ENCODE peak calls at places on chromosomes 5 and 9, in ten cellular contexts. A, M, N, C, E, L, K, V, W and P are unnamed samples.

GRCh38 chr9:71355884-71356283 is 234.5 kb upstream of the TRPM3 start:
- DNase-seq in A (no peak), M (no peak), N (no peak), C (no peak), E (no peak), L (no peak), K (no peak), V (no peak), W (no peak), P (no peak)

GRCh38 chr9:109198736-109199384 is 31.8 kb upstream of the FRRS1L start:
- DNase-seq in A (no peak), M (peak; percentile 6), N (no peak), C (no peak), E (no peak), L (no peak), K (no peak), V (no peak), W (no peak), P (no peak)

GRCh38 chr9:98656536-98656935 is 52.2 kb downstream of the GABBR2 start:
- DNase-seq in A (no peak), M (no peak), N (no peak), C (no peak), E (no peak), L (no peak), K (no peak), V (no peak), W (no peak), P (no peak)

GRCh38 chr5:91225848-91226686 is 157.1 kb downstream of the ARRDC3 start:
- DNase-seq in A (no peak), M (peak; percentile 67), N (peak; percentile 45), C (no peak), E (no peak), L (peak; percentile 7), K (no peak), V (no peak), W (no peak), P (peak; percentile 20)

GRCh38 chr9:130480673-130481072 is 35.9 kb downstream of the ASS1 start:
- DNase-seq in A (no peak), M (no peak), N (no peak), C (no peak), E (no peak), L (no peak), K (no peak), V (no peak), W (no peak), P (peak; percentile 20)

GRCh38 chr5:16957305-16958165 is 21.4 kb upstream of the MYO10 start:
- DNase-seq in A (no peak), M (no peak), N (no peak), C (peak; percentile 89), E (no peak), L (no peak), K (peak; percentile 98), V (peak; percentile 82), W (peak; percentile 96), P (no peak)

GRCh38 chr9:22682536-22683392 is 236.1 kb downstream of the DMRTA1 start:
- DNase-seq in A (no peak), M (peak; percentile 12), N (no peak), C (no peak), E (no peak), L (no peak), K (peak; percentile 89), V (no peak), W (peak; percentile 67), P (no peak)

GRCh38 chr5:173236531-173237501 is 1.8 kb upstream of the NKX2-5 start:
- DNase-seq in A (no peak), M (no peak), N (no peak), C (no peak), E (no peak), L (no peak), K (no peak), V (no peak), W (no peak), P (no peak)

GRCh38 chr9:136643596-136644342 is 18.9 kb upstream of the EGFL7 start:
- DNase-seq in A (peak; percentile 17), M (no peak), N (no peak), C (peak; percentile 44), E (no peak), L (no peak), K (no peak), V (no peak), W (no peak), P (peak; percentile 52)

GRCh38 chr9:89426389-89426961 is 71.4 kb downstream of the SEMA4D start:
- DNase-seq in A (no peak), M (peak; percentile 70), N (no peak), C (no peak), E (no peak), L (no peak), K (no peak), V (no peak), W (no peak), P (no peak)

GRCh38 chr9:32291370-32291769 is 93.1 kb upstream of the ACO1 start:
- DNase-seq in A (no peak), M (no peak), N (no peak), C (no peak), E (no peak), L (no peak), K (no peak), V (no peak), W (no peak), P (no peak)

GRCh38 chr9:130265431-130266235 is at the start of gene HMCN2:
- DNase-seq in A (peak; percentile 56), M (no peak), N (no peak), C (no peak), E (no peak), L (no peak), K (no peak), V (no peak), W (no peak), P (no peak)

GRCh38 chr5:40687316-40687715 is 7.6 kb downstream of the PTGER4 start:
- DNase-seq in A (no peak), M (no peak), N (no peak), C (peak; percentile 47), E (no peak), L (no peak), K (no peak), V (no peak), W (no peak), P (no peak)

GRCh38 chr9:7439355-7439978 is 360.1 kb downstream of the DMAC1 start:
- DNase-seq in A (no peak), M (no peak), N (no peak), C (no peak), E (no peak), L (no peak), K (peak; percentile 73), V (no peak), W (no peak), P (no peak)

GRCh38 chr9:121610638-121610953 is 40.8 kb upstream of the DAB2IP start:
- DNase-seq in A (no peak), M (no peak), N (no peak), C (no peak), E (no peak), L (no peak), K (no peak), V (no peak), W (no peak), P (no peak)

GRCh38 chr9:114432323-114433067 is 44.7 kb upstream of the AKNA start:
- DNase-seq in A (no peak), M (no peak), N (no peak), C (no peak), E (no peak), L (no peak), K (no peak), V (no peak), W (no peak), P (no peak)

GRCh38 chr9:89422151-89422918 is 75.6 kb downstream of the SEMA4D start:
- DNase-seq in A (no peak), M (no peak), N (no peak), C (no peak), E (no peak), L (peak; percentile 34), K (peak; percentile 88), V (no peak), W (peak; percentile 66), P (no peak)

GRCh38 chr5:140348104-140348503 is 1.7 kb upstream of the HBEGF start:
- DNase-seq in A (no peak), M (peak; percentile 57), N (no peak), C (no peak), E (no peak), L (no peak), K (no peak), V (no peak), W (no peak), P (no peak)

GRCh38 chr5:131521252-131521651 is 113.8 kb downstream of the RAPGEF6 start:
- DNase-seq in A (no peak), M (no peak), N (no peak), C (no peak), E (no peak), L (no peak), K (peak; percentile 90), V (no peak), W (peak; percentile 74), P (no peak)

GRCh38 chr9:93091453-93092081 is 4.5 kb upstream of the CARD19 start:
- DNase-seq in A (no peak), M (no peak), N (no peak), C (peak; percentile 29), E (no peak), L (no peak), K (peak; percentile 90), V (peak; percentile 41), W (peak; percentile 92), P (peak; percentile 53)

GRCh38 chr5:62152394-62153123 is 153.4 kb upstream of the KIF2A start:
- DNase-seq in A (no peak), M (no peak), N (no peak), C (no peak), E (no peak), L (no peak), K (no peak), V (no peak), W (no peak), P (no peak)

GRCh38 chr5:104361932-104362331 is 799.3 kb upstream of the NUDT12 start:
- DNase-seq in A (no peak), M (no peak), N (no peak), C (no peak), E (no peak), L (no peak), K (no peak), V (no peak), W (no peak), P (no peak)

GRCh38 chr9:96420468-96421219 is 2.5 kb upstream of the ZNF367 start:
- DNase-seq in A (no peak), M (peak; percentile 71), N (no peak), C (peak; percentile 93), E (peak; percentile 65), L (no peak), K (peak; percentile 89), V (peak; percentile 91), W (peak; percentile 98), P (peak; percentile 97)

GRCh38 chr5:128681764-128682664 is 144.0 kb upstream of the FBN2 start:
- DNase-seq in A (no peak), M (no peak), N (no peak), C (no peak), E (no peak), L (no peak), K (no peak), V (no peak), W (peak; percentile 14), P (no peak)

GRCh38 chr9:72812622-72813111 is 140.2 kb downstream of the ALDH1A1 start:
- DNase-seq in A (no peak), M (no peak), N (no peak), C (no peak), E (no peak), L (no peak), K (no peak), V (no peak), W (no peak), P (no peak)

GRCh38 chr9:88775559-88775958 is 215.7 kb upstream of the S1PR3 start:
- DNase-seq in A (no peak), M (no peak), N (no peak), C (peak; percentile 64), E (no peak), L (no peak), K (peak; percentile 43), V (no peak), W (peak; percentile 53), P (no peak)

GRCh38 chr5:39209924-39210323 is 9.4 kb downstream of the FYB1 start:
- DNase-seq in A (no peak), M (no peak), N (peak; percentile 68), C (no peak), E (no peak), L (peak; percentile 52), K (no peak), V (no peak), W (no peak), P (no peak)

GRCh38 chr5:44691811-44692210 is 116.9 kb upstream of the MRPS30 start:
- DNase-seq in A (no peak), M (no peak), N (no peak), C (no peak), E (no peak), L (no peak), K (no peak), V (no peak), W (no peak), P (no peak)